ENCODE peak calls at places on chromosome 17, in four cellular contexts. N is mesendoderm, A is H9, K is H1. U is an unnamed sample.

GRCh38 chr17:32483451-32484019 is 3.3 kb upstream of the CDK5R1 start:
- DNase-seq in N (peak; percentile 97), A (peak; percentile 92), K (peak; percentile 78), U (peak; percentile 61)

GRCh38 chr17:1255041-1255440 is 15.2 kb upstream of the BHLHA9 start:
- DNase-seq in N (no peak), A (no peak), K (no peak), U (no peak)

GRCh38 chr17:49494937-49495841 is at the start of gene NGFR:
- DNase-seq in N (peak; percentile 65), A (peak; percentile 82), K (peak; percentile 79), U (peak; percentile 13)

GRCh38 chr17:63446218-63446980 is at the start of gene CYB561:
- DNase-seq in N (peak; percentile 81), A (no peak), K (no peak), U (peak; percentile 29)

GRCh38 chr17:28974451-28974850 is 23.1 kb upstream of the PHF12 start:
- DNase-seq in N (no peak), A (no peak), K (no peak), U (no peak)

GRCh38 chr17:9360610-9361571 is 214.7 kb downstream of the STX8 start:
- DNase-seq in N (peak; percentile 45), A (no peak), K (no peak), U (peak; percentile 89)

GRCh38 chr17:6755731-6756184 is at the start of gene XAF1:
- DNase-seq in N (no peak), A (no peak), K (no peak), U (peak; percentile 33)

GRCh38 chr17:78967782-78968362 is 11.9 kb downstream of the LGALS3BP start:
- DNase-seq in N (no peak), A (no peak), K (no peak), U (no peak)

GRCh38 chr17:15894913-15895658 is 49.8 kb upstream of the ADORA2B start:
- DNase-seq in N (no peak), A (no peak), K (no peak), U (no peak)

GRCh38 chr17:33582661-33583060 is 289.6 kb upstream of the ASIC2 start:
- DNase-seq in N (no peak), A (no peak), K (no peak), U (no peak)

GRCh38 chr17:45042346-45043120 is 8.9 kb downstream of the DCAKD start:
- DNase-seq in N (no peak), A (no peak), K (no peak), U (no peak)

GRCh38 chr17:28174352-28175046 is 132.0 kb downstream of the NLK start:
- DNase-seq in N (peak; percentile 60), A (no peak), K (no peak), U (no peak)

GRCh38 chr17:72489273-72489641 is 368.4 kb downstream of the SOX9 start:
- DNase-seq in N (no peak), A (no peak), K (no peak), U (no peak)

GRCh38 chr17:4839221-4839620 is 6.1 kb downstream of the MINK1 start:
- DNase-seq in N (no peak), A (no peak), K (no peak), U (no peak)

GRCh38 chr17:64096037-64096436 is 33.9 kb downstream of the ERN1 start:
- DNase-seq in N (no peak), A (no peak), K (no peak), U (no peak)

GRCh38 chr17:8991514-8992285 is 26.2 kb upstream of the PIK3R5 start:
- DNase-seq in N (peak; percentile 87), A (peak; percentile 84), K (peak; percentile 87), U (peak; percentile 57)

GRCh38 chr17:46027326-46028325 is 28.6 kb downstream of the STH start:
- DNase-seq in N (no peak), A (no peak), K (no peak), U (no peak)

GRCh38 chr17:34872640-34873039 is 88.6 kb downstream of the CCT6B start:
- DNase-seq in N (no peak), A (no peak), K (no peak), U (no peak)

GRCh38 chr17:30908717-30909420 is 2.8 kb upstream of the TEFM start:
- DNase-seq in N (no peak), A (no peak), K (no peak), U (no peak)

GRCh38 chr17:81294512-81295030 is 536 bp downstream of the SLC38A10 start:
- DNase-seq in N (no peak), A (no peak), K (no peak), U (peak; percentile 9)

GRCh38 chr17:77233635-77234334 is 93.0 kb downstream of the SEC14L1 start:
- DNase-seq in N (peak; percentile 69), A (no peak), K (no peak), U (peak; percentile 89)

GRCh38 chr17:55286681-55287589 is 22.2 kb downstream of the HLF start:
- DNase-seq in N (no peak), A (no peak), K (no peak), U (peak; percentile 42)

GRCh38 chr17:7261377-7262191 is 694 bp downstream of the CLDN7 start:
- DNase-seq in N (peak; percentile 39), A (no peak), K (peak; percentile 60), U (no peak)

GRCh38 chr17:1493291-1493980 is 950 bp upstream of the MYO1C start:
- DNase-seq in N (no peak), A (no peak), K (no peak), U (no peak)

GRCh38 chr17:7280519-7281073 is 922 bp upstream of the SLC2A4 start:
- DNase-seq in N (peak; percentile 94), A (peak; percentile 98), K (peak; percentile 97), U (peak; percentile 68)

GRCh38 chr17:50626037-50626574 is 8.6 kb upstream of the ABCC3 start:
- DNase-seq in N (peak; percentile 89), A (peak; percentile 95), K (peak; percentile 87), U (peak; percentile 62)

GRCh38 chr17:17439971-17440843 is 36.6 kb upstream of the MED9 start:
- DNase-seq in N (peak; percentile 85), A (peak; percentile 87), K (peak; percentile 89), U (peak; percentile 42)

GRCh38 chr17:21025446-21025845 is 17.4 kb downstream of the USP22 start:
- DNase-seq in N (no peak), A (no peak), K (no peak), U (peak; percentile 54)

GRCh38 chr17:71409712-71410111 is 711.1 kb upstream of the SOX9 start:
- DNase-seq in N (no peak), A (no peak), K (no peak), U (peak; percentile 70)

GRCh38 chr17:66983414-66984021 is 19.0 kb downstream of the CACNG4 start:
- DNase-seq in N (no peak), A (no peak), K (no peak), U (no peak)

GRCh38 chr17:33492082-33492481 is 199.0 kb upstream of the ASIC2 start:
- DNase-seq in N (no peak), A (no peak), K (no peak), U (no peak)

GRCh38 chr17:76189741-76190140 is 48.7 kb upstream of the FOXJ1 start:
- DNase-seq in N (peak; percentile 24), A (peak; percentile 67), K (no peak), U (no peak)
- H3K56ac ChIP-seq in N (no peak overlapping the region), A (no peak overlapping the region), K (no peak overlapping the region), U (no peak overlapping the region)

DNA sequence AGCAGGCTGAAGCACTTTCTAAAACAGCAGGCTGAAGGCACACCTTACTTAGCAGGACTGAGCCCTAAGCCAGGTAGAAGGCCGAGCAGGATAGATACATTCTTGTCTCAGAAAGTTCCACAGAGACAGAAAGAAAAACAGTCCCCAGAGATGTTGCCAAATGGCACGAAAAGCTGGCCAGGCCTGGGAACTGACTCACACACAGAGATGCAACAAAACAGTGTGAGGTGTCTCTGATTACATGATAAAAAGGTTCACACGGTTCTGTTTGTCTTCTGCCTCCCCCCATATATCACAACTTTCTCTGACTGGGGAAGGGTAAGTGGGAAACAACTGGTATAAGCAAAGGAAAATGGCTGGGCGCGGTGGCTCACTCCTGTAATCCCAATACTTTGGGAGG is 1.7 kb downstream of the WBP2 start:
- DNase-seq in N (peak; percentile 76), A (no peak), K (no peak), U (peak; percentile 60)
- H3K9ac ChIP-seq in N (no peak overlapping the region), A (no peak overlapping the region), K (peak overlapping the region; percentile 25), U (no peak overlapping the region)

DNA sequence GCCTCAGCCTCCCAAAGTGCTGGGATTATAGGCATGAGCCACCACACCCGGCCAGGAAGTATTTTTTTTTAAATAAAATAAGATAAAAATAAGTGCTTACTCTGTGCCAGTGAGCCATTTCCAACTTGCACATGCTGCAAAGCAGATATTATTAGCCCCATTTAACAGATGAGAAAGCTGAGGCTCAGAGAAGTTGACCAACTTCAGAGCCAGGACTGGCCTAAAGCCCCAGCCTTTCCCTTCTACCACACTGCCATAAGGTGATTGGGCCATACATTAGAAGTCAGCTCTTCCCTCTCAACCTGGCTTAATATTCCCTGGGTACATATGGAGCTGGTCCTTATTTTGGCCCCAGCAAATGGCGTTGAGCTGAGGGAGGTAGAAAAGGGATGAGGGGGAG is 25.1 kb downstream of the NEUROD2 start:
- DNase-seq in N (no peak), A (no peak), K (no peak), U (no peak)
- H3K56ac ChIP-seq in N (no peak overlapping the region), A (no peak overlapping the region), K (no peak overlapping the region), U (no peak overlapping the region)

DNA sequence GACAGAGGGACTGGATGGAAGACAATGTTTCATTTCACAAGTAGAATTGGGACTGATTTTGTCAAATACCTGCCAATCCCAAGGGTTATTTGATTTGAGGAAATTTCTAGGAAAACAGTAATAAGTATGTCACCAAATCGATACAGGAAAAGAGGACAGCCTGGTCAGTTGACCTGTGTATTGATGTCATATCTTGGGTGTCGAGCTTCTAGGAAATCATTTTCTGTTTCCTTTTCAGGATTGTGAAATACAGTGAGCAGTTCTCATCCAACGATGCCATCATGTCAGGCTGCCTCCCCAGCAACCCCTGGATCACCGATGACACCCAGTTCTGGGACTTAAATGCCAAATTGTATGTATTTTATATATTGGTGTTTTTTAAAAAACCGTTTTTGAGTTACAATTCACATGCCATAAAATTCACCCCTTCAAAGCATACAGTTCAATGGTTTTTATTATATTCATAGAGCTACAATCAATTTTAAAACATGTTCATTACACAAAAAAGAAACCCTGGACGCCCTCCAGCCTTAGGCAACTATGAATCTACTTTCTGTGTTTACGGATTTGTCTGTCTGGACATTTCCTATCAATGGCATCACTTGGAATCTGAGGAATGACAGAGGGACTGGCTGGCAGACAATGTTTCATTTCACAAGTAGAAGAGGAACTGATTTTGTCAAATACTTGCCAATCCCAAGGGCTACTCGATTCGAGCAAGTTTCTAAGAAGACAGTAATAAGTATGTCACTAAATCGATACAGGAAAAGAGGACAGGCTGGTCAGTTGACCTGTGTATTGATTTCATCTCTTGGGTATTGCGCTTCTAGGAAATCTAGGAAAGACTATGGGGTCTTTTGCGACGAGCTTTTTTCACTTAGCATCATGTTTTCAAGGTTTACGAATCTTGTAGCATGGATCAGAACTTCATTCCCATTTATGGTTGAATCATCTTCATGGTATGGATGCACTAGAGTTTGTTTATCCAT is 56.4 kb downstream of the RGS9 start:
- DNase-seq in N (no peak), A (no peak), K (no peak), U (peak; percentile 21)
- H3K9ac ChIP-seq in N (no peak overlapping the region), A (no peak overlapping the region), K (no peak overlapping the region), U (no peak overlapping the region)

DNA sequence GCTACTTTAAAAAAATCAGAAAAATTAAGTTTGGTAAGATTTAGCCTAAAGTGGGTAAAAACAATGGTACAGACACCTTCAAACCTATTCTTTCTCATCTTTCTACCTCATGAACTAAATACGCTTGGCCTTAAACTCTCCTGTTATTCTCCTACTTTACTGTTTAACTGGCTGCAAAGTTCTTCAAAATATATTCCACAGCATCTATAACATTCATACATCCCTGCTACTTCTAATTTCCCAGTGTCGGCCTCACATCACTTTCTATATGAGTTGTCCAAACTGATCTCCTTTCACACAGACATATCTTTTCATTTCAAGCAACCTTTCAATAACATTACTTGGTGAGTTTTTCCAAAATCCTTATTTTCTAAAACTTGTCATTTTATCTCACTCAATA is 64.0 kb downstream of the MED13 start:
- DNase-seq in N (no peak), A (no peak), K (no peak), U (no peak)
- H3K56ac ChIP-seq in N (no peak overlapping the region), A (no peak overlapping the region), K (no peak overlapping the region), U (no peak overlapping the region)

U was measured in IMR-90.